ENCODE peak calls at places on chromosomes 7 and 10, in ten cellular contexts. P is A549; Y is PC-9; H is K562; F is heart left ventricle; K is CD8-positive, alpha-beta memory T cell; L is tibial nerve; B is left lung; O is transverse colon; Q is mucosa of descending colon. I is an unnamed sample. For H3K4me1, the result is how much of the 10 kb centered on the place peaks cover.

GRCh38 chr10:62619409-62619730 is 185.2 kb upstream of the ADO start:
- DNase-seq in P (no peak), Y (no peak), H (no peak), F (no peak), K (no peak), L (no peak), B (no peak), O (no peak), Q (no peak), I (no peak)

GRCh38 chr10:122561212-122561611 is 658 bp downstream of the DMBT1 start:
- DNase-seq in P (no peak), Y (no peak), H (no peak), F (no peak), K (no peak), L (no peak), B (no peak), O (no peak), Q (no peak), I (no peak)

GRCh38 chr7:54596747-54597146 is 54.6 kb downstream of the VSTM2A start:
- DNase-seq in P (no peak), Y (no peak), H (no peak), F (no peak), K (no peak), L (no peak), B (no peak), O (no peak), Q (no peak), I (no peak)

GRCh38 chr10:48399551-48399950 is 93.1 kb downstream of the MAPK8 start:
- DNase-seq in P (no peak), Y (no peak), H (no peak), F (no peak), K (no peak), L (no peak), B (no peak), O (no peak), Q (no peak), I (no peak)

GRCh38 chr10:98676895-98677294 is 230.2 kb upstream of the HPS1 start:
- DNase-seq in P (no peak), Y (no peak), H (no peak), F (no peak), K (no peak), L (no peak), B (no peak), O (no peak), Q (no peak), I (no peak)

GRCh38 chr10:48638158-48638557 is 33.3 kb upstream of the ARHGAP22 start:
- DNase-seq in P (no peak), Y (no peak), H (no peak), F (no peak), K (no peak), L (no peak), B (no peak), O (no peak), Q (no peak), I (no peak)

GRCh38 chr7:27661776-27662489 is 750 bp downstream of the HIBADH start:
- DNase-seq in P (no peak), Y (peak), H (peak), F (peak), K (peak), L (peak), B (peak), O (peak), Q (peak), I (no peak)

GRCh38 chr10:110918269-110918632 is 729 bp downstream of the BBIP1 start:
- DNase-seq in P (peak), Y (peak), H (peak), F (peak), K (no peak), L (peak), B (peak), O (peak), Q (peak), I (peak)

GRCh38 chr7:15317215-15317614 is 244.6 kb downstream of the AGMO start:
- DNase-seq in P (no peak), Y (no peak), H (no peak), F (no peak), K (no peak), L (no peak), B (no peak), O (no peak), Q (no peak), I (no peak)

GRCh38 chr7:71984348-71984747 is 427.8 kb downstream of the CALN1 start:
- DNase-seq in P (no peak), Y (no peak), H (no peak), F (no peak), K (no peak), L (no peak), B (no peak), O (no peak), Q (no peak), I (no peak)

GRCh38 chr10:287029-287428 is 151.8 kb downstream of the ZMYND11 start:
- DNase-seq in P (no peak), Y (no peak), H (no peak), F (no peak), K (no peak), L (no peak), B (no peak), O (no peak), Q (no peak), I (no peak)

GRCh38 chr7:94190599-94191061 is 186.5 kb upstream of the BET1 start:
- DNase-seq in P (no peak), Y (no peak), H (no peak), F (no peak), K (no peak), L (no peak), B (peak), O (no peak), Q (no peak), I (no peak)

GRCh38 chr10:59817806-59818205 is 64.6 kb upstream of the MRLN start:
- DNase-seq in P (no peak), Y (no peak), H (no peak), F (peak), K (no peak), L (peak), B (no peak), O (no peak), Q (no peak), I (no peak)

GRCh38 chr7:1015631-1016121 is 28.7 kb upstream of the GPR146 start:
- DNase-seq in P (no peak), Y (no peak), H (no peak), F (no peak), K (no peak), L (no peak), B (no peak), O (no peak), Q (no peak), I (no peak)

GRCh38 chr10:14549496-14549895 is 218.8 kb upstream of the FRMD4A start:
- DNase-seq in P (no peak), Y (no peak), H (no peak), F (no peak), K (no peak), L (no peak), B (no peak), O (no peak), Q (no peak), I (no peak)

GRCh38 chr10:24814568-24815313 is 91.1 kb upstream of the ARHGAP21 start:
- DNase-seq in P (peak), Y (peak), H (no peak), F (no peak), K (no peak), L (no peak), B (no peak), O (no peak), Q (no peak), I (no peak)

GRCh38 chr10:8767616-8768015 is 713.1 kb downstream of the GATA3 start:
- DNase-seq in P (no peak), Y (no peak), H (no peak), F (no peak), K (no peak), L (no peak), B (no peak), O (no peak), Q (no peak), I (no peak)

GRCh38 chr7:33998487-33998886 is 93.1 kb downstream of the BMPER start:
- DNase-seq in P (no peak), Y (no peak), H (no peak), F (no peak), K (no peak), L (peak), B (no peak), O (no peak), Q (no peak), I (no peak)

GRCh38 chr7:122674502-122674901 is 24.4 kb downstream of the RNF133 start:
- DNase-seq in P (no peak), Y (no peak), H (no peak), F (no peak), K (no peak), L (peak), B (no peak), O (no peak), Q (no peak), I (no peak)

GRCh38 chr7:80783688-80784327 is 135.0 kb downstream of the SEMA3C start:
- DNase-seq in P (no peak), Y (no peak), H (no peak), F (no peak), K (no peak), L (no peak), B (no peak), O (no peak), Q (no peak), I (no peak)

GRCh38 chr7:139189357-139189756 is 41.7 kb upstream of the UBN2 start:
- DNase-seq in P (no peak), Y (no peak), H (no peak), F (no peak), K (no peak), L (no peak), B (no peak), O (no peak), Q (no peak), I (no peak)

GRCh38 chr7:99707096-99707495 is 27.3 kb upstream of the CYP3A5 start:
- DNase-seq in P (no peak), Y (no peak), H (no peak), F (no peak), K (no peak), L (no peak), B (no peak), O (no peak), Q (no peak), I (no peak)

GRCh38 chr7:155669717-155670505 is 25.4 kb downstream of the RBM33 start:
- DNase-seq in P (no peak), Y (no peak), H (no peak), F (no peak), K (no peak), L (no peak), B (peak), O (no peak), Q (no peak), I (peak)

GRCh38 chr10:95569368-95569767 is 8.2 kb upstream of the SORBS1 start:
- DNase-seq in P (no peak), Y (no peak), H (no peak), F (no peak), K (no peak), L (no peak), B (no peak), O (no peak), Q (no peak), I (no peak)

GRCh38 chr7:157540606-157541294 is 203.9 kb downstream of the DNAJB6 start:
- DNase-seq in P (no peak), Y (no peak), H (no peak), F (no peak), K (no peak), L (no peak), B (peak), O (no peak), Q (no peak), I (no peak)

GRCh38 chr7:81583882-81584533 is 185.8 kb downstream of the HGF start:
- DNase-seq in P (no peak), Y (no peak), H (no peak), F (no peak), K (no peak), L (no peak), B (no peak), O (no peak), Q (no peak), I (no peak)

GRCh38 chr7:117470777-117471176 is 9.0 kb upstream of the CFTR start:
- DNase-seq in P (no peak), Y (no peak), H (no peak), F (peak), K (no peak), L (no peak), B (no peak), O (no peak), Q (peak), I (no peak)

GRCh38 chr10:49273626-49274025 is 25.3 kb upstream of the C10orf71 start:
- DNase-seq in P (no peak), Y (no peak), H (no peak), F (no peak), K (no peak), L (no peak), B (no peak), O (no peak), Q (no peak), I (no peak)

GRCh38 chr10:114340816-114341215 is 63.5 kb downstream of the AFAP1L2 start:
- DNase-seq in P (no peak), Y (no peak), H (no peak), F (peak), K (no peak), L (no peak), B (peak), O (no peak), Q (no peak), I (no peak)

GRCh38 chr10:79260803-79261740 is 86.2 kb upstream of the PPIF start:
- DNase-seq in P (no peak), Y (no peak), H (no peak), F (no peak), K (no peak), L (no peak), B (no peak), O (no peak), Q (no peak), I (no peak)

GRCh38 chr10:69745698-69746097 is 56.0 kb upstream of the COL13A1 start:
- DNase-seq in P (no peak), Y (no peak), H (no peak), F (no peak), K (no peak), L (no peak), B (no peak), O (no peak), Q (no peak), I (no peak)

GRCh38 chr10:42926831-42927230 is 144.2 kb downstream of the BMS1 start:
- DNase-seq in P (no peak), Y (no peak), H (no peak), F (no peak), K (no peak), L (no peak), B (no peak), O (no peak), Q (no peak), I (no peak)

GRCh38 chr7:100545636-100546128 is 6.7 kb downstream of the AGFG2 start:
- DNase-seq in P (peak), Y (peak), H (peak), F (peak), K (peak), L (peak), B (no peak), O (peak), Q (peak), I (no peak)

GRCh38 chr7:100824499-100825214 is 2.7 kb downstream of the EPHB4 start:
- DNase-seq in P (no peak), Y (no peak), H (peak), F (no peak), K (no peak), L (no peak), B (no peak), O (no peak), Q (no peak), I (no peak)

GRCh38 chr7:39510738-39511372 is 55.3 kb upstream of the YAE1 start:
- DNase-seq in P (no peak), Y (peak), H (no peak), F (no peak), K (no peak), L (no peak), B (no peak), O (no peak), Q (no peak), I (no peak)

GRCh38 chr7:121298831-121299239 is 30.0 kb upstream of the WNT16 start:
- DNase-seq in P (no peak), Y (no peak), H (no peak), F (no peak), K (no peak), L (no peak), B (no peak), O (no peak), Q (no peak), I (no peak)

GRCh38 chr10:104345941-104346340 is 7.7 kb upstream of the ITPRIP start:
- DNase-seq in P (no peak), Y (no peak), H (no peak), F (no peak), K (no peak), L (no peak), B (no peak), O (no peak), Q (no peak), I (no peak)

GRCh38 chr7:10122573-10123100 is 851.0 kb upstream of the PHF14 start:
- DNase-seq in P (no peak), Y (no peak), H (no peak), F (no peak), K (no peak), L (peak), B (no peak), O (no peak), Q (peak), I (no peak)

GRCh38 chr10:19817251-19818046 is 1.2 kb downstream of the PLXDC2 start:
- DNase-seq in P (no peak), Y (no peak), H (no peak), F (no peak), K (no peak), L (no peak), B (peak), O (peak), Q (peak), I (no peak)

GRCh38 chr10:129913021-129913695 is 50.9 kb downstream of the EBF3 start:
- DNase-seq in P (no peak), Y (no peak), H (no peak), F (no peak), K (no peak), L (no peak), B (no peak), O (no peak), Q (no peak), I (no peak)
- H3K4me3 ChIP-seq in P (no peak), Y (no peak), H (no peak), F (no peak), K (no peak), L (no peak), B (no peak), O (no peak), Q (no peak), I (no peak)

DNA sequence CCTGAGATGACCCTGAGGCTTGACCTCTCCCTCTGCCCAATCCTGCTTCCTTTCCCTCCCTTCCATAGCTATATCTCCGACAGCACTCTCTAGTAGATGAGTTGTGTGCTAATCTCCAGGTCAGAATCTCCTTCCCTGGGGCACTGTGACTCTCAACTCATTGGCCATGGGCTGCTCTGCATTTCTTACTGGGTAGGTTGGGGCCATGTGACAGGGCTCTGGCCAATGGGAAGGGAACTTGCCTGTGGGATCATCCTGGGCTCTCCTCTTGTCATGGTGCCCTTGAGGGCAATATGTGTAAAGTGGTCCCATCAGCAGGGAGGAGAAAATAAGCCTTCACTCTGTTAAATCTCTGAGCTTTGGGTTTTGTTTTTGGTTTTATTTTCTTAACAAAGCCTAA is 80.1 kb upstream of the ANKRD1 start:
- DNase-seq in P (no peak), Y (no peak), H (peak), F (no peak), K (no peak), L (no peak), B (no peak), O (no peak), Q (no peak), I (no peak)
- H3K4me1 ChIP-seq in P (under half), Y (under half), H (under half), F (under half), K (under half), L (under half), B (under half), O (under half), Q (under half), I (under half)

DNA sequence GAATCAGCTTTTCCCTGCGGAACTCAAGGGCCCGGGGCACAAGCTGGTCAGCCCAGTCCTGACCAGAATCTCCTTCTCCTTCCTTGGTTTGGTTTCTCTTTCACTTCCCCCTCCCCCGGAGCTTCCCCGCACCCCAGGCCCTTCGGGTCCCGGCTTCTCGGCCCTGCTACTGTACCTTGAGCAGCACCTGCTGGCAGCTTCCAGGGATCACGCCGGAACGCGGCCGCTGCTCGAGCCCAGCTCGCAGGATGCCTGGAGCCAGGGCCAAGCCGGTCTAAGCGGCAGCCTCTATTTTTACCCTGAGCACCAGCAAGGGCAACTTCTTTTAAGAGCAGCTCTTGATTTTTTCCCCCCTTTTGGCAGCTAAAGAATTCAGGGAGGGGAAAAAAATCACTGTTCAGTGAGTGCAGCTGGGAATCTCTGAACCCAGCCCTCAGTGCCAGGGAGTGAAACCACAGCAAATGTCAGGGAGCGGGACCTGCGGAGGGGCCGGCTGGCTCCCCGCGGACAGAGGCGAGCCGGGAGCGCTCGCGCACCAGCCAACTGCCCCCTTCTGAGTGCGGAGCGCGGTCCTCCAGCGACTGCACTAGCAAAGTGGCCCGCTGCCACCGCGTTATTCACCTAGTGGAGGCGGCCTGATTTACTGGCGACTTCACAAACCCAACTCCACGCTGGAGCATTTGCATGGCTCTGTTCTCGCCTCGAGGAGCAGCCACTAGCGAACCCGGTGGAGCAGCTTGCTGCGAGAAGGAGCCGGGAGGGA is 2.4 kb upstream of the INHBA start:
- DNase-seq in P (peak), Y (peak), H (peak), F (peak), K (no peak), L (peak), B (peak), O (peak), Q (peak), I (no peak)
- H3K4me3 ChIP-seq in P (peak), Y (peak), H (no peak), F (peak), K (peak), L (peak), B (peak), O (peak), Q (no peak), I (peak)

DNA sequence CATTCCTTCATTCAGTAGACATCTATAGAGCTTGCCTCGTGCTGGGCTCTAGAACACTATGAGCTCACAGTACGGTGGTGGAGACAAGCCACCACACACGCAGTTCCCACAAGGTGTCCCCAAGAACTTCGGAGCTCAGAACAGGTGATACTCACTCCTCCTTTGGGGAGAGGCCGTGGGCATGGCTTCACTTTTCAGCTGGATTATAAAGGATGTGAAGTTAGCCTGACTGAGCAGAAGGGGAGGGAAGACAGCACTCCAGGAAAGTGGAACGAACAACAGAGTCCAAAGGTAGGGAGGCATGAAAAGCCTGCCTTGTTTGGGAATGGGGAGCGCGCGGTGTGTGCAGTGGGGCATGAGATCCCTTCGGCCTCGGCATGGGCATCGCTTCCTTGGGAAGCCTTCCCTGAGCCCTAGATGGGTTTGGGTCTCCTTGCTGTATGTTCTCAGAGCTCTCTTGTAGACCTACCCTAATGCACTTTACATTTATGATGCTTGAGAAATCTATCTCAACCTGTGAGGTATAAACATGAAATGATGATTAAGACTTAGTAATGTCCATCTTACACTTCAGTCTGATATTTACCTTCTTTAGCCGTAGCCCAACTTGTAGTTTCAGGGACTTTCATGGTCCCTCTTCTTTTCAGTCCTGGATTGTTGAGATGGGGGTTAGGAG is 852 bp upstream of the OGA start:
- DNase-seq in P (no peak), Y (peak), H (peak), F (peak), K (no peak), L (no peak), B (no peak), O (peak), Q (peak), I (no peak)
- H3K4me1 ChIP-seq in P (under half), Y (under half), H (under half), F (under half), K (under half), L (under half), B (under half), O (under half), Q (under half), I (under half)

GRCh38 chr10:3452683-3453388 is 280.3 kb upstream of the PITRM1 start:
- DNase-seq in P (no peak), Y (no peak), H (no peak), F (no peak), K (no peak), L (peak), B (no peak), O (no peak), Q (no peak), I (no peak)
- H3K4me3 ChIP-seq in P (no peak), Y (no peak), H (no peak), F (no peak), K (no peak), L (no peak), B (no peak), O (no peak), Q (no peak), I (no peak)

GRCh38 chr10:77965294-77965693 is 38.7 kb upstream of the DLG5 start:
- DNase-seq in P (no peak), Y (peak), H (no peak), F (no peak), K (no peak), L (no peak), B (no peak), O (no peak), Q (no peak), I (no peak)
- H3K4me1 ChIP-seq in P (under half), Y (under half), H (under half), F (under half), K (under half), L (under half), B (under half), O (under half), Q (under half), I (under half)